ENCODE peak calls at places on chromosomes 7 and 10, in nine cellular contexts. F, D, H, K, C, V, O, R and S are unnamed samples.

GRCh38 chr7:8051998-8052397 is 83.4 kb downstream of the GLCCI1 start:
- DNase-seq in H (no peak), O (no peak), D (no peak), V (no peak), R (no peak), F (no peak), K (no peak), C (no peak), S (no peak)

GRCh38 chr7:101186194-101186593 is 6.1 kb upstream of the NAT16 start:
- DNase-seq in R (no peak), V (no peak), F (no peak), H (no peak), D (no peak), C (no peak), K (no peak), O (no peak), S (no peak)

GRCh38 chr7:98703916-98704315 is 86.8 kb downstream of the NPTX2 start:
- DNase-seq in R (no peak), F (no peak), K (no peak), O (no peak), C (no peak), H (no peak), D (no peak), V (no peak), S (no peak)

GRCh38 chr10:79159141-79159619 is 90.4 kb downstream of the ZMIZ1 start:
- DNase-seq in R (no peak), D (no peak), V (peak), O (peak), C (no peak), F (no peak), H (no peak), K (no peak), S (no peak)

GRCh38 chr10:50919010-50919409 is 33.6 kb upstream of the A1CF start:
- DNase-seq in C (no peak), R (no peak), D (no peak), O (no peak), H (no peak), V (peak), F (no peak), K (no peak), S (no peak)

GRCh38 chr7:128031901-128032604 is 816 bp upstream of the LRRC4 start:
- DNase-seq in V (peak), K (peak), F (peak), D (peak), O (peak), R (no peak), C (peak), H (peak), S (peak)

GRCh38 chr10:104334965-104335650 is 3.2 kb downstream of the ITPRIP start:
- DNase-seq in O (no peak), K (no peak), H (no peak), C (no peak), D (no peak), R (no peak), V (no peak), F (no peak), S (no peak)

GRCh38 chr7:116805100-116805544 is 57.3 kb upstream of the CAPZA2 start:
- DNase-seq in R (no peak), O (peak), C (no peak), D (no peak), H (no peak), F (no peak), V (peak), K (no peak), S (no peak)